ENCODE peak calls at places on chromosome 15, in eight cellular contexts. U, L, M, C, B, N, J and Q are unnamed samples.

GRCh38 chr15:70309035-70309434 is 211.3 kb upstream of the TLE3 start:
- DNase-seq in U (no peak), L (no peak), M (no peak), C (no peak), B (no peak), N (no peak), J (no peak), Q (peak)

GRCh38 chr15:70882361-70882760 is 9.9 kb downstream of the THAP10 start:
- DNase-seq in U (no peak), L (no peak), M (no peak), C (no peak), B (peak), N (no peak), J (no peak), Q (no peak)

GRCh38 chr15:97461212-97461611 is 499.3 kb upstream of the ARRDC4 start:
- DNase-seq in U (no peak), L (no peak), M (no peak), C (no peak), B (no peak), N (no peak), J (no peak), Q (peak)

GRCh38 chr15:67510597-67511225 is 10.2 kb upstream of the C15orf61 start:
- DNase-seq in U (no peak), L (peak), M (no peak), C (no peak), B (no peak), N (no peak), J (no peak), Q (no peak)

GRCh38 chr15:90829942-90830440 is 38.4 kb upstream of the FURIN start:
- DNase-seq in U (peak), L (no peak), M (no peak), C (no peak), B (peak), N (no peak), J (peak), Q (no peak)

GRCh38 chr15:43777293-43777819 is 590 bp upstream of the ELL3 start:
- DNase-seq in U (peak), L (peak), M (peak), C (peak), B (peak), N (peak), J (peak), Q (no peak)

GRCh38 chr15:101169457-101170071 is 82.3 kb downstream of the CHSY1 start:
- DNase-seq in U (no peak), L (no peak), M (no peak), C (no peak), B (no peak), N (no peak), J (peak), Q (no peak)

GRCh38 chr15:34365836-34366235 is 1.2 kb downstream of the LPCAT4 start:
- DNase-seq in U (peak), L (no peak), M (no peak), C (no peak), B (no peak), N (no peak), J (no peak), Q (no peak)

GRCh38 chr15:84788500-84788899 is 28.7 kb upstream of the ALPK3 start:
- DNase-seq in U (no peak), L (no peak), M (no peak), C (no peak), B (no peak), N (no peak), J (no peak), Q (no peak)

GRCh38 chr15:82647835-82648256 is 683 bp upstream of the CPEB1 start:
- DNase-seq in U (peak), L (no peak), M (peak), C (no peak), B (peak), N (peak), J (peak), Q (no peak)